ENCODE peak calls at places on chromosomes 3 and 15, in five cellular contexts. J is mesenchymal stem cell, I is IMR-90, W is neuronal stem cell, X is H1. Y is an unnamed sample.

GRCh38 chr3:32959370-32959769 is 7.9 kb downstream of the CCR4 start:
- DNase-seq in J (no peak), I (no peak), W (no peak), X (peak; percentile 48), Y (peak; percentile 57)

GRCh38 chr3:27568393-27568792 is 84.2 kb upstream of the SLC4A7 start:
- DNase-seq in J (no peak), I (peak; percentile 72), W (no peak), X (no peak), Y (no peak)

GRCh38 chr15:43881944-43882343 is 55.1 kb downstream of the WDR76 start:
- DNase-seq in J (no peak), I (no peak), W (no peak), X (peak; percentile 67), Y (peak; percentile 64)

GRCh38 chr3:162799910-162800309 is 1303.3 kb downstream of the OTOL1 start:
- DNase-seq in J (no peak), I (no peak), W (no peak), X (no peak), Y (no peak)

GRCh38 chr3:5186089-5186853 is 1.2 kb upstream of the EDEM1 start:
- DNase-seq in J (peak; percentile 21), I (no peak), W (no peak), X (no peak), Y (no peak)

GRCh38 chr3:45994661-45995369 is 809 bp downstream of the FYCO1 start:
- DNase-seq in J (no peak), I (no peak), W (no peak), X (peak; percentile 47), Y (peak; percentile 48)

GRCh38 chr3:194277547-194278091 is 73.5 kb downstream of the CPN2 start:
- DNase-seq in J (peak; percentile 61), I (peak; percentile 33), W (no peak), X (no peak), Y (peak; percentile 32)

GRCh38 chr3:29318251-29318650 is 37.4 kb downstream of the RBMS3 start:
- DNase-seq in J (no peak), I (no peak), W (no peak), X (no peak), Y (no peak)

GRCh38 chr3:113186566-113186965 is 24.8 kb upstream of the BOC start:
- DNase-seq in J (no peak), I (no peak), W (no peak), X (no peak), Y (no peak)

GRCh38 chr3:164883161-164883560 is 195.1 kb downstream of the SI start:
- DNase-seq in J (no peak), I (no peak), W (no peak), X (no peak), Y (no peak)

GRCh38 chr3:71629289-71630252 is 46.0 kb upstream of the FOXP1 start:
- DNase-seq in J (peak; percentile 15), I (peak; percentile 64), W (no peak), X (no peak), Y (no peak)

GRCh38 chr3:119403201-119403600 is 60.2 kb downstream of the TMEM39A start:
- DNase-seq in J (no peak), I (peak; percentile 46), W (no peak), X (no peak), Y (no peak)

GRCh38 chr3:3196148-3196861 is 16.8 kb upstream of the CRBN start:
- DNase-seq in J (peak; percentile 17), I (no peak), W (no peak), X (peak; percentile 62), Y (peak; percentile 34)

GRCh38 chr3:14230729-14231128 is 52.1 kb downstream of the LSM3 start:
- DNase-seq in J (no peak), I (no peak), W (no peak), X (no peak), Y (no peak)

GRCh38 chr3:54939591-54940300 is 11.9 kb upstream of the LRTM1 start:
- DNase-seq in J (peak; percentile 62), I (peak; percentile 60), W (no peak), X (no peak), Y (no peak)

GRCh38 chr15:65405793-65406192 is 17.0 kb downstream of the IGDCC4 start:
- DNase-seq in J (no peak), I (no peak), W (no peak), X (no peak), Y (peak; percentile 30)

GRCh38 chr3:151024339-151024738 is 51.8 kb upstream of the CLRN1 start:
- DNase-seq in J (no peak), I (no peak), W (no peak), X (no peak), Y (no peak)

GRCh38 chr3:71421475-71421819 is 162.1 kb downstream of the FOXP1 start:
- DNase-seq in J (no peak), I (no peak), W (no peak), X (no peak), Y (no peak)

GRCh38 chr3:123951522-123952447 is 9.2 kb downstream of the CCDC14 start:
- DNase-seq in J (no peak), I (peak; percentile 33), W (no peak), X (no peak), Y (no peak)

GRCh38 chr3:129599073-129599472 is 7.4 kb downstream of the PLXND1 start:
- DNase-seq in J (peak; percentile 23), I (no peak), W (no peak), X (no peak), Y (no peak)

GRCh38 chr15:98954411-98954810 is 53.2 kb downstream of the PGPEP1L start:
- DNase-seq in J (peak; percentile 18), I (peak; percentile 88), W (no peak), X (no peak), Y (no peak)

GRCh38 chr3:186783731-186784515 is 546 bp downstream of the EIF4A2 start:
- DNase-seq in J (peak; percentile 82), I (peak; percentile 64), W (peak; percentile 70), X (peak; percentile 66), Y (peak; percentile 58)

GRCh38 chr3:39383190-39383912 is at the start of gene SLC25A38:
- DNase-seq in J (peak; percentile 95), I (peak; percentile 85), W (peak; percentile 77), X (peak; percentile 81), Y (peak; percentile 88)

GRCh38 chr15:50820808-50821382 is 55.4 kb upstream of the SPPL2A start:
- DNase-seq in J (no peak), I (no peak), W (no peak), X (no peak), Y (no peak)

GRCh38 chr3:194296448-194296831 is 54.7 kb downstream of the CPN2 start:
- DNase-seq in J (peak; percentile 75), I (peak; percentile 50), W (peak; percentile 70), X (no peak), Y (peak; percentile 54)

GRCh38 chr3:157026091-157026490 is 133.9 kb downstream of the CCNL1 start:
- DNase-seq in J (no peak), I (no peak), W (no peak), X (no peak), Y (no peak)
- H2BK15ac ChIP-seq in J (no peak overlapping the region), I (no peak overlapping the region), W (no peak overlapping the region), X (no peak overlapping the region), Y (no peak overlapping the region)

GRCh38 chr3:180912304-180913226 is at the start of gene FXR1:
- DNase-seq in J (peak; percentile 88), I (peak; percentile 69), W (peak; percentile 84), X (peak; percentile 94), Y (peak; percentile 99)
- H3K9me3 ChIP-seq in J (no peaks in the 10 kb centered on the region), I (no peaks in the 10 kb centered on the region), W (no peaks in the 10 kb centered on the region), X (no peaks in the 10 kb centered on the region), Y (no peaks in the 10 kb centered on the region)

DNA sequence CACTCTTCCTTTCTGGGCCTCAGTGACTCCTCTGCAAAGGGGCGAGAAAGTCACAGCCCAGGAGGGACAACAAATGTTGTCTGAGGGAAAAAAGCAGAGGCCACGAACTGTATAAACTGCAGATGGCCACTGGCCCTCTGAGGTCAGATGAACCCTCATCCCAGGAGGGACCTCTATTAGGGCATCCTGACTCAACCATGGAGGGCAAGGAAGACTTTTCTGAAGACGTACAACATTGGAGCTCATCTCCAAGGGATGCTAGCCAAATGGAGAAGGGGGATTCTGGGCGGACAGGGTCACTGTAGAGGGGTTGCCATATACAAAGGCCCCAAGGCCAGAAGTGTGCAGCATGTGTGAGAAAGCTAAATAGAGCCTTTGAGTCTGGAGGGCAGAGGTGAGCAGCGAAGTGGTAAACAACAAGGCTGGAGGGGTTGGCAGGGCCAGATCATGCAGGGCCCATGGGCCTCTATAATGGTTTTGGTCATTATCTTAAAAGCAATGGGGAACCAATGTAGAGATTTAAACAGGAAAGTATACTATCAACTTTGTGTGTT is 16.7 kb downstream of the GRAMD2A start:
- DNase-seq in J (no peak), I (no peak), W (no peak), X (no peak), Y (no peak)
- H2BK120ac ChIP-seq in J (no peak overlapping the region), I (no peak overlapping the region), W (no peak overlapping the region), X (no peak overlapping the region), Y (no peak overlapping the region)

GRCh38 chr15:93080451-93080850 is 8.6 kb downstream of the RGMA start:
- DNase-seq in J (no peak), I (no peak), W (no peak), X (no peak), Y (no peak)
- H2BK15ac ChIP-seq in J (no peak overlapping the region), I (no peak overlapping the region), W (no peak overlapping the region), X (no peak overlapping the region), Y (no peak overlapping the region)

DNA sequence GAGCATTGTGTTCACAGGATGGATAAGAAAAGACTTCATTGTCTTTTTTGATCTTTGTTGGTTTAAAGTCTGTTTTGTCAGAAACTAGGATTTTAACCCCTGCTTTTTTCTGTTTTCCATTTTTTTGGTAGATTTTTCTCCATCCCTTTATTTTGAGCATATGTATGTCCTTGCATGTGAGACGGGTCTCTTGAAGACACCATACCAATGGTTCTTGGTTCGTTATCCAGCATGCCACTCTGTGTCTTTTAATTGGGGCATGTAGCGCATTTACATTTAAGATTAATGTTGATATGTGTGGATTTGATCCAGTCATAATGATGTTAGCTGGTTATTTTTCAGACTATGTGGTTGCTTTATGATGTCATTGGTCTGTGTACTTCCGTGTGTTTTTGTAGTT is 687.0 kb downstream of the NAALADL2 start:
- DNase-seq in J (no peak), I (no peak), W (no peak), X (no peak), Y (no peak)
- H3K9me3 ChIP-seq in J (peaks cover 16% of the 10 kb centered on the region), I (no peaks in the 10 kb centered on the region), W (peaks cover 16% of the 10 kb centered on the region), X (no peaks in the 10 kb centered on the region), Y (no peaks in the 10 kb centered on the region)

DNA sequence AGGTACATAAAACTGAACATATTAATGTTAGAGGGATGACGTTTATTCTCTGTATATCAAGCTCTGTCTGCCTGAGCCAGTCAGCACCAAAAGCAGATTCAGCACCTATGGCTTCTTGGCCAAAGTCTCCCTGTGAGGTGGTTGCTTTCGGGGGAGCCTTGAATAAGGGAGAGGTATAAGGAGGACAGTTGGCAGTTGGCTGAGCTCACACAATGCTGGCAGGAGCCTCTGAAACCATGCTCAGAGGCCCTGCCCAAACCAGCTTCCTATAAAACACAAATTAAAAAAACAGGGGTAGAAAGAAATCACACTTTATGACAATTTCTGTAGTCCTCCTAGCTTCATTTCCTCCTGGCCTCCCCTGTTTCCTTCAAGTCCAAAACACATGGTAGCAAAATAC is 18.8 kb downstream of the ARHGEF3 start:
- DNase-seq in J (no peak), I (no peak), W (no peak), X (no peak), Y (no peak)
- H2BK120ac ChIP-seq in J (peak overlapping the region; percentile 66), I (peak overlapping the region; percentile 42), W (no peak overlapping the region), X (no peak overlapping the region), Y (no peak overlapping the region)